ENCODE peak calls at places on chromosomes 7 and 10, in four cellular contexts. E, N, G and B are unnamed samples.

GRCh38 chr10:95176101-95176500 is 17.9 kb upstream of the ACSM6 start:
- DNase-seq in E (no peak), N (no peak), G (no peak), B (no peak)

GRCh38 chr7:98286093-98286525 is 4.6 kb downstream of the BRI3 start:
- DNase-seq in E (peak), N (no peak), G (no peak), B (no peak)

GRCh38 chr7:23105086-23105643 is 420 bp upstream of the KLHL7 start:
- DNase-seq in E (no peak), N (no peak), G (no peak), B (no peak)

GRCh38 chr10:73232887-73233286 is 14.2 kb downstream of the DNAJC9 start:
- DNase-seq in E (no peak), N (peak), G (peak), B (no peak)

GRCh38 chr7:1740214-1740613 is 70.1 kb downstream of the ELFN1 start:
- DNase-seq in E (no peak), N (no peak), G (no peak), B (no peak)

GRCh38 chr7:7416031-7416968 is 119.4 kb downstream of the COL28A1 start:
- DNase-seq in E (no peak), N (no peak), G (no peak), B (no peak)

GRCh38 chr7:136050462-136050847 is 73.3 kb upstream of the MTPN start:
- DNase-seq in E (no peak), N (no peak), G (no peak), B (no peak)

GRCh38 chr10:52053522-52053921 is 260.6 kb upstream of the DKK1 start:
- DNase-seq in E (no peak), N (no peak), G (no peak), B (no peak)

GRCh38 chr7:6375346-6376101 is 72.2 kb downstream of the DAGLB start:
- DNase-seq in E (no peak), N (no peak), G (no peak), B (no peak)

GRCh38 chr10:35425596-35425995 is 89.3 kb downstream of the CCNY start:
- DNase-seq in E (no peak), N (no peak), G (no peak), B (no peak)

GRCh38 chr10:75211007-75211735 is 575 bp downstream of the VDAC2 start:
- DNase-seq in E (peak), N (peak), G (no peak), B (no peak)

GRCh38 chr7:147245274-147245673 is 1128.7 kb downstream of the CNTNAP2 start:
- DNase-seq in E (peak), N (peak), G (peak), B (peak)

GRCh38 chr10:13949844-13950542 is 363.2 kb downstream of the PRPF18 start:
- DNase-seq in E (no peak), N (no peak), G (no peak), B (no peak)

GRCh38 chr10:131161087-131161486 is 150.4 kb downstream of the TCERG1L start:
- DNase-seq in E (no peak), N (no peak), G (no peak), B (no peak)

GRCh38 chr7:38034062-38034907 is 113.8 kb downstream of the EPDR1 start:
- DNase-seq in E (peak), N (no peak), G (no peak), B (no peak)

GRCh38 chr10:102435098-102435497 is 2.7 kb upstream of the CUEDC2 start:
- DNase-seq in E (no peak), N (no peak), G (no peak), B (no peak)

GRCh38 chr7:1694551-1694950 is 24.5 kb downstream of the ELFN1 start:
- DNase-seq in E (no peak), N (no peak), G (no peak), B (no peak)

GRCh38 chr7:96244244-96244991 is 77.5 kb downstream of the SLC25A13 start:
- DNase-seq in E (no peak), N (no peak), G (no peak), B (no peak)

GRCh38 chr7:124171068-124171467 is 138.2 kb upstream of the TMEM229A start:
- DNase-seq in E (peak), N (no peak), G (peak), B (no peak)

GRCh38 chr7:123862775-123863174 is 17.8 kb downstream of the HYAL4 start:
- DNase-seq in E (no peak), N (no peak), G (no peak), B (no peak)

GRCh38 chr10:66747451-66747850 is 178.4 kb upstream of the LRRTM3 start:
- DNase-seq in E (no peak), N (no peak), G (no peak), B (no peak)

GRCh38 chr7:128812514-128813168 is 17.6 kb upstream of the FLNC start:
- DNase-seq in E (no peak), N (peak), G (no peak), B (no peak)

GRCh38 chr7:24401628-24402593 is 117.9 kb downstream of the NPY start:
- DNase-seq in E (peak), N (peak), G (no peak), B (no peak)

GRCh38 chr10:28661035-28661434 is 16.3 kb upstream of the BAMBI start:
- DNase-seq in E (no peak), N (no peak), G (no peak), B (no peak)

GRCh38 chr7:112428715-112429114 is 21.5 kb upstream of the IFRD1 start:
- DNase-seq in E (no peak), N (no peak), G (no peak), B (no peak)

GRCh38 chr10:123878666-123879311 is 12.8 kb downstream of the CPXM2 start:
- DNase-seq in E (no peak), N (no peak), G (no peak), B (no peak)

GRCh38 chr10:13272164-13272571 is 27.7 kb downstream of the PHYH start:
- DNase-seq in E (peak), N (no peak), G (peak), B (no peak)

GRCh38 chr10:11823989-11824346 is 812 bp downstream of the PROSER2 start:
- DNase-seq in E (no peak), N (no peak), G (no peak), B (no peak)

DNA sequence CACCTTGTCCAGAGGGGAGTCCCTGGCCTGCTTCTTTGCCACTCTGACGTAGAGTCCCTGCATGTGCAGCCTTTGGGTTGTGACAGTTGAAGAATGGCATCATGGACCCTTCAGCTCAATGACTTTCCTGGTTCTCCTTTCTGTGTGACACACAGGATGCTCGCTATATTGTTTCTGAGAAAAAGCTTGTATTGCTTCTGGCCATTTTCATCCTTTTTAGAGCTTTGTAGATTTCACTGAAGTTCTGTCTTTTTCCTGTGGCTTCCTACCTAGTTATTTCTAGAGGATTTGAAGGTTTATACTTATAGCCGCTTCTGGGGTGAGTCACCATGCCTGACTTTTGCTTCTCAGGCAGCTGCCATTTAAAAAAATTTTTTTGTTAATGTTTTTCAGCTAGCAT is 27.0 kb downstream of the SND1 start:
- DNase-seq in E (no peak), N (no peak), G (no peak), B (no peak)
- TF ChIP-seq TEAD4 in E (no peak), N (no peak), G (no peak), B (no peak)

GRCh38 chr10:23174075-23174973 is 17.8 kb upstream of the PTF1A start:
- DNase-seq in E (no peak), N (no peak), G (peak), B (no peak)
- TF ChIP-seq TEAD4 in E (no peak), N (no peak), G (no peak), B (no peak)

DNA sequence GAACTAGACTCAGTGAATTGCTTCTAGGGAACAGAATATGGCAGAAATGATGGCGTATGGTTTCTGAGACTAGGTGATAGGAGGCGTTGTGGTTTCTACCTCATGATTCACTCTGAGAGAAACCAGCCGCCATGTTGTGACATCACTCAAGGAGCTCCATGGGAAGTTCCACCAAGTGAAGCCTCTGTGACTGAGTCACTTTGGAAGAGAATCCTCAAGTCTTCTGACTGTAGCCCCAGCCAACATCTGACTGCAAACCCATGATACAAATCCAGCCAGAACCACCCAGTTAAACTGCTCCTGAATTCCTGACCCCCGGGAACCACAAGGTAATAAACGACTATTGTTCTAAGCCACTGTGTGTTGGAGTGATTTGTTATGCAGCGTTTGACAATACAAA is 91.0 kb upstream of the CARD11 start:
- DNase-seq in E (no peak), N (peak), G (no peak), B (no peak)
- TF ChIP-seq TEAD4 in E (no peak), N (no peak), G (no peak), B (peak)

GRCh38 chr10:44651834-44652233 is 259.3 kb upstream of the TMEM72 start:
- DNase-seq in E (no peak), N (no peak), G (no peak), B (no peak)
- TF ChIP-seq TEAD4 in E (no peak), N (no peak), G (no peak), B (no peak)

DNA sequence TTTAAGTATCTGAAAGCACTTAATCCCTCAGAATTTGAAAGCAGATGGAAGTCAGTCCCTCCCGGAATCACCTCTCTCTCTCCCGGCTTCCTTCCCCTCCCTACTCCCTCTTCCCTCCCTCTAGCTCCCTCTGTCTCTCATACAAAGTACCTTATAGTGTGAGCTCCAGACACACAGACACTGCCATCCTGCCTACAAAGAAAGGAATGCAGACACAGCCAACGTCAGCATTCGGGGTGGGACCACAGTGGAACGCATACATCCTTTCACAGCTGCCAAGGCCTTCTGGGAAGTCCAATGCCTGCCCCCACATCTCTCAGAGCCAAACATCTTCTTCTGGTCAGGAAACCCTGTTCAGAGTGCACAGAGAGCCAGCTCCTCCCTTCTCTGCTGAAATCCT is 9.3 kb downstream of the NOD1 start:
- DNase-seq in E (no peak), N (no peak), G (peak), B (peak)
- TF ChIP-seq TEAD4 in E (no peak), N (no peak), G (no peak), B (peak)

GRCh38 chr7:148514236-148514635 is 76.3 kb upstream of the C7orf33 start:
- DNase-seq in E (no peak), N (no peak), G (no peak), B (no peak)

GRCh38 chr7:148515237-148515636 is 75.3 kb upstream of the C7orf33 start:
- DNase-seq in E (no peak), N (no peak), G (no peak), B (no peak)

GRCh38 chr7:148521271-148521670 is 69.3 kb upstream of the C7orf33 start:
- DNase-seq in E (no peak), N (no peak), G (no peak), B (no peak)

DNA sequence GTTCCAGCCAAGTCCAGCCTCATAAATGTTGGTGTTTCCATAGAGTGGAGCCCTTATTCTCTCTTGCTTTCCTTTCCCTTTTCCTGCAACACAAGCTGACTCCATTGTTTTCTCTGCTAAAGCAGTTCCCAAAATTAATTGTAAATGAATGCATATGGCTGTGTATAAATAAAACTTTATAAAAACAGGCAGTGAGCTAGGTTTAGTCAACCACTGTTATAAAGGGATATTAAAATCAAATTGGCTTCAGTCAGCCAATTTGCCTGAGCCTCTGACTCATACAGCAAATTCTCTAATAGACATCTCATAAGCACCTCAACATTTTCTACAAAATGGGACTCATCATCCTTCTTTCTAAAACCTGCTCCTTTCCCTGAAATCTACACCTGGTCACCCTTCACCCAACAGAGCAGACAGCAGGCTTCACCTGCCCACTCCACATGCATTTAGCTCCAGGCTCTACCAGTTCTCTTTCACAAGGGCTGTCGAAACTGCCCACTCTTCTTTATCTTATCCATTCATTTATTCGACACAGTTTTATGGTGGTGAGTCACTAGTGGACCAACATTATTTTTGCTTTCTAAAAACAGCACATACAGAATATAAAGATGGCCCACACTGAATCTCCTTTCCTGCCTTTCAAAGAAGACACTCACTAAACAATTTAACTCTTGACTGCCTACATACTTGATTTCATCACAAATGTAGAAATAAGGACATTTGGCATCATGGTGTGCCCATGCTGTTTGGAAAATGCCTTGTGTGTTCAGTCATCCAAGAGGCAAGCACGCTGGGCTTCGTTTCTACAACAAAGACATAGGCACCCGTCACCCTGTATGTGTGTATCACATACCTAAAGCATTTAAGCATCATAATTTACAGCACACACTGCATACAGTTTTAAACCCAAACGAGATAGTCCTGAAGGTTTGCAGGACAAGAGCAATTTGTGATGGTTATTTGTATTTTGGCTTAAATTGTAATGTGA is 74.5 kb upstream of the C7orf33 start:
- DNase-seq in E (no peak), N (no peak), G (no peak), B (no peak)
- TF ChIP-seq TEAD4 in E (no peak), N (no peak), G (no peak), B (no peak)

GRCh38 chr7:151493083-151493482 is 26.6 kb downstream of the RHEB start:
- DNase-seq in E (no peak), N (no peak), G (no peak), B (no peak)
- TF ChIP-seq TEAD4 in E (no peak), N (no peak), G (no peak), B (no peak)